ENCODE peak calls at places on chromosomes 11 and 22, in five cellular contexts. D is A549, C is H1, A is astrocyte, I is mammary epithelial cell. L is an unnamed sample. For H3K4me1, the result is how much of the 10 kb centered on the place peaks cover.

GRCh38 chr22:30876925-30877553 is 91.5 kb downstream of the MORC2 start:
- DNase-seq in A (peak), I (no peak), D (no peak), C (no peak), L (no peak)

GRCh38 chr11:95088946-95089619 is 563 bp upstream of the ENDOD1 start:
- DNase-seq in D (no peak), C (no peak), A (no peak), I (no peak), L (no peak)

GRCh38 chr11:101362643-101363042 is 221.2 kb downstream of the TRPC6 start:
- DNase-seq in I (no peak), C (no peak), A (no peak), D (no peak), L (no peak)

GRCh38 chr11:45815747-45816146 is 10.8 kb downstream of the SLC35C1 start:
- DNase-seq in A (no peak), C (no peak), D (peak), I (peak), L (no peak)

GRCh38 chr22:43891360-43892182 is at the start of gene PNPLA5:
- DNase-seq in I (no peak), A (no peak), D (no peak), C (peak), L (no peak)

GRCh38 chr22:45997775-45998637 is 21.0 kb upstream of the WNT7B start:
- DNase-seq in C (no peak), I (no peak), D (no peak), A (no peak), L (no peak)

GRCh38 chr11:21105196-21105917 is 436.0 kb downstream of the NELL1 start:
- DNase-seq in C (no peak), I (no peak), A (no peak), D (no peak), L (no peak)

GRCh38 chr11:3015796-3016195 is 23.7 kb upstream of the NAP1L4 start:
- DNase-seq in I (no peak), A (no peak), C (no peak), D (no peak), L (no peak)

GRCh38 chr11:57764972-57765371 is 3.4 kb downstream of the CTNND1 start:
- DNase-seq in D (no peak), C (no peak), I (no peak), A (no peak), L (no peak)

GRCh38 chr11:62708423-62709261 is 1.2 kb downstream of the GNG3 start:
- DNase-seq in D (no peak), I (peak), C (peak), A (no peak), L (no peak)

GRCh38 chr11:2294340-2295290 is 7.1 kb downstream of the C11orf21 start:
- DNase-seq in I (no peak), C (peak), A (no peak), D (no peak), L (no peak)

GRCh38 chr11:75170463-75171201 is 19.7 kb downstream of the SLCO2B1 start:
- DNase-seq in D (no peak), C (no peak), A (no peak), I (no peak), L (no peak)

GRCh38 chr11:27616711-27617110 is 83.5 kb downstream of the BDNF start:
- DNase-seq in D (no peak), C (no peak), A (no peak), I (no peak), L (no peak)

GRCh38 chr11:110691961-110692360 is 20.3 kb downstream of the ARHGAP20 start:
- DNase-seq in C (no peak), A (no peak), I (no peak), D (no peak), L (no peak)

GRCh38 chr22:29877620-29878019 is 5.4 kb upstream of the MTMR3 start:
- DNase-seq in I (peak), C (peak), A (peak), D (no peak), L (no peak)

GRCh38 chr11:108965602-108966001 is 300.7 kb downstream of the DDX10 start:
- DNase-seq in C (no peak), A (peak), I (peak), D (no peak), L (no peak)

GRCh38 chr11:83427943-83428342 is 141.8 kb upstream of the CCDC90B start:
- DNase-seq in D (no peak), C (no peak), A (no peak), I (no peak), L (no peak)

GRCh38 chr22:50535113-50535512 is 5.3 kb upstream of the TYMP start:
- DNase-seq in C (no peak), I (no peak), D (no peak), A (no peak), L (no peak)
- H3K4me2 ChIP-seq in C (no peak), I (no peak), D (no peak), A (no peak), L (no peak)

GRCh38 chr11:76652989-76653673 is 17.4 kb downstream of the LRRC32 start:
- DNase-seq in C (no peak), D (no peak), I (no peak), A (no peak), L (no peak)

GRCh38 chr11:76654980-76655379 is 15.6 kb downstream of the LRRC32 start:
- DNase-seq in C (no peak), I (no peak), D (no peak), A (no peak), L (no peak)

GRCh38 chr11:76655466-76656086 is 15.0 kb downstream of the LRRC32 start:
- DNase-seq in I (no peak), D (no peak), A (no peak), C (no peak), L (no peak)

GRCh38 chr11:76653674-76654309 is 16.8 kb downstream of the LRRC32 start:
- DNase-seq in I (no peak), D (no peak), A (peak), C (no peak), L (no peak)

GRCh38 chr11:76654310-76654851 is 16.2 kb downstream of the LRRC32 start:
- DNase-seq in C (no peak), I (no peak), A (peak), D (no peak), L (no peak)
- H3K4me1 ChIP-seq in C (under half), I (under half), A (under half), D (under half), L (under half)

DNA sequence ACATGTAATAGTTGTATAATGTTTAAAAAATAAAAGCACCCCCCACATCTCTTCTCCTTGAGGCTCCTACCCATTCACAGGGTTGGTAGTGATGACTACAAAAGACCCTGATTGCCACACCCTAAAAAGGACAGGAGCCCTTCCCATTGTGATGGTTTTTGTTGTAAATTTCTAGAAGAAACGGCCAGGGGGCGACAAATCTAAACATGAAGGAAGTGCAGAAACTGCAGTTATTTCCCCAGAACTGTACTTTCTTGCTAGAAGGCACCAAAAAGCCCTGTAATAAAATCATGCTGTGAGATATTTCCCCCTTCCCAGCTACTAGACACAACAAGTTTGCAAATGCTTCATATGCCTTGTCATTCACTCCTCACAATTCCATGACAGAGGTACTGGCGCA is 10.8 kb downstream of the PRR5L start:
- DNase-seq in I (no peak), A (peak), D (no peak), C (no peak), L (no peak)
- TF ChIP-seq CTCF in I (peak), A (peak), D (peak), C (peak), L (peak)

DNA sequence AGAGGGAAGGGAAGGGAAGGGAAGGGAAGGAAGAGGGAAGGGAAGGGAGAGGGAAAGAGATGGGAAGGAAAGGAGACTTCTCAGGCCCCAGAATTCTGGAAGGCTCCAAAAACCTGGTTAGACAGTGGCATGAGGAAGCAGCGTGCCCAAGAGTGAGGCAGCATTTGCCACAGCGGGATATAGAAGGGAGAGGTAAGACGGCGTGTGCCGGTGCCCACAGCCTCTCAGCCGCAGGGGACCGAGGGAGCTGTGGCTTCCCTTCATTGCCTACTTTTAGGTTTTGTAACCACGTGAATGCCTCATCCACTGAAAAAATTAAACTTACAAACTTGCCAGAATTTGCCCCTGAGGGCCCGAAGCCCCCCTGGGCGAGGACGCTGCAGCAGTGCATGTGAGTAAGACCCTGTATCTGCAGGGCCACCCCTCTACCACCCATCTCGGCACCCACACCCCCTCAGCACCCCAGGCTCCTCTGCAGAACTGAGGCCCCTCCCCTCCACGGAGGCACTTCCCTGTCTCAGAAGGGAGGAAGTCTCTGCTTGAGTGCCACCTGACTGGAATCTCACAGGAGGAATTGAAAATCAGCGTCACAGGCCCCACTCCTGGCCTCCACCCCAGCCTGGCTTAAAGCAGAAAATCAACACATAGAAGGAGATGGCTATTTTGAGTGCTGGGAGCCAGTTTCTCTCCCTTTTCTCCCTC is 58.1 kb downstream of the LINC01488 start:
- DNase-seq in C (no peak), A (no peak), D (no peak), I (no peak), L (no peak)
- H3K4me2 ChIP-seq in C (no peak), A (no peak), D (no peak), I (no peak), L (no peak)

GRCh38 chr11:133946018-133946417 is 10.8 kb downstream of the IGSF9B start:
- DNase-seq in D (no peak), I (no peak), C (no peak), A (no peak), L (no peak)

GRCh38 chr11:133950874-133951483 is 5.8 kb downstream of the IGSF9B start:
- DNase-seq in A (no peak), I (no peak), C (peak), D (no peak), L (no peak)

GRCh38 chr11:133946541-133947297 is 10.0 kb downstream of the IGSF9B start:
- DNase-seq in C (no peak), A (no peak), I (no peak), D (no peak), L (no peak)

GRCh38 chr11:133947298-133947905 is 9.4 kb downstream of the IGSF9B start:
- DNase-seq in D (peak), C (peak), A (peak), I (peak), L (no peak)

DNA sequence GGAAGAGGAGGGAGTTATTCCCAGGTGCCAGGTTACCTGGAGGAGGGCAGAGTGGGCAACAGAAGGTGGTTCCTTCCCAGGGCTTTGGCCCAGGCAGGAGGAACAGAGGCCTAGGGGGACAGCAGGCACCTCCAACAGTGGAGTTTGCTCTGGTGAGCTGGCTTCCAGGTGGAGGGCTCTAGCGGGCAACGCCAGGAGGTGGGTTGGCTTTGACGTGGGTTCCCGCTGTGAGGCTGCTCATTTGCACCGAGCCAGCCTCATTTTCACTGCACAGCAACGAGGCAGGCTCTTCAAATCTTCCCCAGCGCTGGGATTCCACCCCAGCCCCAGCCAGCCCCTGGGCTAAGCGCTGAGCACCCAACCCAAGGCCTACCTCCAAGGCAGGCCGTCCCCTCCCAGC is 8.1 kb downstream of the IGSF9B start:
- DNase-seq in C (no peak), D (no peak), I (no peak), A (no peak), L (no peak)
- H3K4me1 ChIP-seq in C (half or more), D (under half), I (under half), A (under half), L (under half)